ENCODE peak calls at places on chromosomes 16 and 17, in nine cellular contexts. One of them, this sample, is unnamed. For H3K9me3, the result is how much of the 10 kb centered on the place peaks cover.

GRCh38 chr16:69741519-69741918 is 13.2 kb downstream of the NOB1 start:
- DNase-seq in body of pancreas: no peak
- DNase-seq in A549: no peak
- DNase-seq in uterus: no peak
- DNase-seq in esophagus squamous epithelium: no peak
- DNase-seq in suprapubic skin: no peak
- DNase-seq in ovary: no peak
- DNase-seq in breast epithelium: no peak
- DNase-seq in sigmoid colon: no peak
- DNase-seq in this sample: no peak

GRCh38 chr16:58515871-58516767 is 802 bp downstream of the SETD6 start:
- DNase-seq in body of pancreas: peak
- DNase-seq in A549: no peak
- DNase-seq in uterus: no peak
- DNase-seq in esophagus squamous epithelium: no peak
- DNase-seq in suprapubic skin: no peak
- DNase-seq in ovary: peak
- DNase-seq in breast epithelium: peak
- DNase-seq in sigmoid colon: peak
- DNase-seq in this sample: no peak

GRCh38 chr17:50198026-50198669 is 3.3 kb downstream of the COL1A1 start:
- DNase-seq in body of pancreas: peak
- DNase-seq in A549: peak
- DNase-seq in uterus: no peak
- DNase-seq in esophagus squamous epithelium: no peak
- DNase-seq in suprapubic skin: no peak
- DNase-seq in ovary: no peak
- DNase-seq in breast epithelium: peak
- DNase-seq in sigmoid colon: peak
- DNase-seq in this sample: no peak

GRCh38 chr17:13410874-13411273 is 190.9 kb downstream of the HS3ST3A1 start:
- DNase-seq in body of pancreas: peak
- DNase-seq in A549: no peak
- DNase-seq in uterus: peak
- DNase-seq in esophagus squamous epithelium: no peak
- DNase-seq in suprapubic skin: no peak
- DNase-seq in ovary: no peak
- DNase-seq in breast epithelium: no peak
- DNase-seq in sigmoid colon: no peak
- DNase-seq in this sample: no peak

GRCh38 chr17:43615952-43616351 is 45.8 kb downstream of the MEOX1 start:
- DNase-seq in body of pancreas: no peak
- DNase-seq in A549: no peak
- DNase-seq in uterus: no peak
- DNase-seq in esophagus squamous epithelium: no peak
- DNase-seq in suprapubic skin: no peak
- DNase-seq in ovary: no peak
- DNase-seq in breast epithelium: no peak
- DNase-seq in sigmoid colon: no peak
- DNase-seq in this sample: no peak

GRCh38 chr16:88785106-88785924 is at the start of gene PIEZO1:
- DNase-seq in body of pancreas: peak
- DNase-seq in A549: peak
- DNase-seq in uterus: peak
- DNase-seq in esophagus squamous epithelium: no peak
- DNase-seq in suprapubic skin: no peak
- DNase-seq in ovary: peak
- DNase-seq in breast epithelium: peak
- DNase-seq in sigmoid colon: peak
- DNase-seq in this sample: no peak

GRCh38 chr17:2398655-2399571 is 1.9 kb downstream of the MNT start:
- DNase-seq in body of pancreas: peak
- DNase-seq in A549: peak
- DNase-seq in uterus: peak
- DNase-seq in esophagus squamous epithelium: no peak
- DNase-seq in suprapubic skin: peak
- DNase-seq in ovary: peak
- DNase-seq in breast epithelium: no peak
- DNase-seq in sigmoid colon: peak
- DNase-seq in this sample: no peak

GRCh38 chr17:74433421-74434121 is 1.7 kb downstream of the GPRC5C start:
- DNase-seq in body of pancreas: peak
- DNase-seq in A549: no peak
- DNase-seq in uterus: no peak
- DNase-seq in esophagus squamous epithelium: no peak
- DNase-seq in suprapubic skin: no peak
- DNase-seq in ovary: peak
- DNase-seq in breast epithelium: no peak
- DNase-seq in sigmoid colon: no peak
- DNase-seq in this sample: no peak

GRCh38 chr17:3002538-3003301 is 60.7 kb downstream of the OR1D5 start:
- DNase-seq in body of pancreas: peak
- DNase-seq in A549: no peak
- DNase-seq in uterus: no peak
- DNase-seq in esophagus squamous epithelium: no peak
- DNase-seq in suprapubic skin: no peak
- DNase-seq in ovary: no peak
- DNase-seq in breast epithelium: no peak
- DNase-seq in sigmoid colon: peak
- DNase-seq in this sample: no peak

GRCh38 chr16:19389246-19389645 is 28.4 kb upstream of the TMC5 start:
- DNase-seq in body of pancreas: peak
- DNase-seq in A549: peak
- DNase-seq in uterus: no peak
- DNase-seq in esophagus squamous epithelium: no peak
- DNase-seq in suprapubic skin: no peak
- DNase-seq in ovary: no peak
- DNase-seq in breast epithelium: peak
- DNase-seq in sigmoid colon: no peak
- DNase-seq in this sample: no peak

GRCh38 chr16:66486199-66486772 is 59.2 kb downstream of the BEAN1 start:
- DNase-seq in body of pancreas: no peak
- DNase-seq in A549: no peak
- DNase-seq in uterus: peak
- DNase-seq in esophagus squamous epithelium: no peak
- DNase-seq in suprapubic skin: peak
- DNase-seq in ovary: peak
- DNase-seq in breast epithelium: no peak
- DNase-seq in sigmoid colon: peak
- DNase-seq in this sample: no peak
- TF ChIP-seq POLR2A in body of pancreas: no peak
- TF ChIP-seq POLR2A in A549: no peak
- TF ChIP-seq POLR2A in uterus: no peak
- TF ChIP-seq POLR2A in esophagus squamous epithelium: no peak
- TF ChIP-seq POLR2A in suprapubic skin: no peak
- TF ChIP-seq POLR2A in ovary: no peak
- TF ChIP-seq POLR2A in breast epithelium: no peak
- TF ChIP-seq POLR2A in sigmoid colon: no peak
- TF ChIP-seq POLR2A in this sample: no peak

DNA sequence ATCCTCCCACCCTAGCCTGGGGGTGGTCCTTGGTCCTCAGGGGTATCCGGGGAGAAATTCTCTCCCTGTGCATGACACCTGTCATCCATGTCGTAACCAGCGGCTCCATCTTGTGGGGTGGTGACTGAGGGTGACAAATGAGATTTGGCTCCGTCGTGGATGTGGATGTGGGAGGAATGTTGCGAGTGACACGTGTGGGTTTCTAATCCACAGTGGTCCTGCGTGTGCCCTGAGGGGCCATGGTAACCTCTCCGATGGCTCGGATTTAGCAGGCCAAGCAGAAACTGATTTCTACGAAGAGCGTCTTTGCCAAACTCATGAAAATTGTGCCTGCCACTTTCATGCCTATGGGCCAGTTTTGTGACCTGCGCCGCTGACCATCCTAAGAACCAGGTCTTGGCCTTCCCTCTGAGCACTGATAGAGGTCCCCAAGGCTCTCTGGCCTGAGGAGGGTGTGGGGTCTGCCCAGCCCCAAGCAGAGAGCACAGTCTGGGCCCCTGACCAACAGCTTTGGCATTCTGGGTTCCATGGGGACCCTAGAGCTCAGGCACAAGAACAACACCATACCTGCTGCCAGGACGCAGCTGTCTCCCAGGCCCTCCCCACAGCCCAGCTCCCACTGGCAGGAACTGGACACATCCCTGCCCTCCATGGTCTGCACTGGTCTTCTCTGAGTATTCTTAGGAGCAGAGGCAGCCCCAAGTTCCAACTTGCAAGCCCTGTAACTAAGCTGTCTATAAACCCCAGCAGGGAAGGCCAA is 79.0 kb downstream of the AMFR start:
- DNase-seq in body of pancreas: no peak
- DNase-seq in A549: no peak
- DNase-seq in uterus: no peak
- DNase-seq in esophagus squamous epithelium: no peak
- DNase-seq in suprapubic skin: peak
- DNase-seq in ovary: no peak
- DNase-seq in breast epithelium: no peak
- DNase-seq in sigmoid colon: no peak
- DNase-seq in this sample: no peak
- H3K9me3 ChIP-seq in body of pancreas: under half
- H3K9me3 ChIP-seq in A549: under half
- H3K9me3 ChIP-seq in uterus: under half
- H3K9me3 ChIP-seq in esophagus squamous epithelium: under half
- H3K9me3 ChIP-seq in suprapubic skin: under half
- H3K9me3 ChIP-seq in ovary: under half
- H3K9me3 ChIP-seq in breast epithelium: under half
- H3K9me3 ChIP-seq in sigmoid colon: under half
- H3K9me3 ChIP-seq in this sample: under half

DNA sequence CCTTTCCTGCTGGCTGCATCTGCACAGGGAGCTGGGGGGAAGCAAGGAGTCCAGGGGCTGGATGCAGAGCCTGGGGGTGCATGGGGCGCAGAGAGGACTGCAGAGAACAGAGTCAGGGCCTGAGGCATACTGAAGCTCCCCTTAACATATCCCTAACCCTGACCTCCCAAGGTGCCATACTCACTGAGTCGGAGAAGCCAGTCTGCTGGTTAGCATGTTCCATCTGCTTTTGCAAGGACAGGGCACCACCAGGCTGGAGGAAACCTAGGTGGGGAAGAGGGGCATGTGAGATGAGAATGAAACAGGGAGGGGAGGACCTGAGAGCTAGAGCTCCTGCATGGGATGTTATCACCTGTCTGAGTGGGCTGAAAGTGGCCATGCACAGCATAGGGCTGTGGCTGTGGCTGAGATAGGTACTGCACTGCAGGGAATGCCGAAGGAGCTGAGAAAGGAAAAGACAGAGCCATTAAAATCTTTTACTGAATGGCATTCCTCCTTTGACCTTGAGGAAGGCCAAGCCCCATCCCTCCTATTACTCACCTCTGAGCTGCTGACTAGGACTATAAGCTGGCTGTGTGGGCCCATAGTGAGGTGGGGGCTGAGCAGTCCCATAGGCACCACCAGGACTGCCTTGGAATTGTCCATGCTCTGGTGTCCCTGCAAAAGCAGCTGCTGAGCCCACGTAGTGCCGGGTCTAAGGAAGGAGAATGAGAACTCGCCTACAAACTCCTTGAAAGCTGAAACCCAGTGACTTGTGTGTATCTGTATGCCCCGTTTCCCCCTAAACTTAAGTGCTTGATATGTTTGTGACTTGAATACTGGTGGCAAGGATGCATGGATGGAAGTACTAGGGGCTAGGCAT is 1.9 kb downstream of the GPS2 start:
- DNase-seq in body of pancreas: no peak
- DNase-seq in A549: peak
- DNase-seq in uterus: no peak
- DNase-seq in esophagus squamous epithelium: no peak
- DNase-seq in suprapubic skin: no peak
- DNase-seq in ovary: no peak
- DNase-seq in breast epithelium: no peak
- DNase-seq in sigmoid colon: no peak
- DNase-seq in this sample: no peak
- TF ChIP-seq POLR2A in body of pancreas: no peak
- TF ChIP-seq POLR2A in A549: no peak
- TF ChIP-seq POLR2A in uterus: no peak
- TF ChIP-seq POLR2A in esophagus squamous epithelium: no peak
- TF ChIP-seq POLR2A in suprapubic skin: no peak
- TF ChIP-seq POLR2A in ovary: no peak
- TF ChIP-seq POLR2A in breast epithelium: no peak
- TF ChIP-seq POLR2A in sigmoid colon: no peak
- TF ChIP-seq POLR2A in this sample: no peak

GRCh38 chr17:83152745-83153611 is 73.6 kb downstream of the METRNL start:
- DNase-seq in body of pancreas: peak
- DNase-seq in A549: no peak
- DNase-seq in uterus: no peak
- DNase-seq in esophagus squamous epithelium: no peak
- DNase-seq in suprapubic skin: peak
- DNase-seq in ovary: no peak
- DNase-seq in breast epithelium: peak
- DNase-seq in sigmoid colon: peak
- DNase-seq in this sample: peak

GRCh38 chr17:83150369-83151055 is 71.1 kb downstream of the METRNL start:
- DNase-seq in body of pancreas: no peak
- DNase-seq in A549: no peak
- DNase-seq in uterus: no peak
- DNase-seq in esophagus squamous epithelium: no peak
- DNase-seq in suprapubic skin: peak
- DNase-seq in ovary: no peak
- DNase-seq in breast epithelium: peak
- DNase-seq in sigmoid colon: no peak
- DNase-seq in this sample: peak

GRCh38 chr17:83152221-83152744 is 72.9 kb downstream of the METRNL start:
- DNase-seq in body of pancreas: no peak
- DNase-seq in A549: no peak
- DNase-seq in uterus: no peak
- DNase-seq in esophagus squamous epithelium: no peak
- DNase-seq in suprapubic skin: peak
- DNase-seq in ovary: no peak
- DNase-seq in breast epithelium: no peak
- DNase-seq in sigmoid colon: peak
- DNase-seq in this sample: no peak

GRCh38 chr17:83151056-83151441 is 71.6 kb downstream of the METRNL start:
- DNase-seq in body of pancreas: no peak
- DNase-seq in A549: no peak
- DNase-seq in uterus: no peak
- DNase-seq in esophagus squamous epithelium: no peak
- DNase-seq in suprapubic skin: peak
- DNase-seq in ovary: no peak
- DNase-seq in breast epithelium: no peak
- DNase-seq in sigmoid colon: no peak
- DNase-seq in this sample: no peak

DNA sequence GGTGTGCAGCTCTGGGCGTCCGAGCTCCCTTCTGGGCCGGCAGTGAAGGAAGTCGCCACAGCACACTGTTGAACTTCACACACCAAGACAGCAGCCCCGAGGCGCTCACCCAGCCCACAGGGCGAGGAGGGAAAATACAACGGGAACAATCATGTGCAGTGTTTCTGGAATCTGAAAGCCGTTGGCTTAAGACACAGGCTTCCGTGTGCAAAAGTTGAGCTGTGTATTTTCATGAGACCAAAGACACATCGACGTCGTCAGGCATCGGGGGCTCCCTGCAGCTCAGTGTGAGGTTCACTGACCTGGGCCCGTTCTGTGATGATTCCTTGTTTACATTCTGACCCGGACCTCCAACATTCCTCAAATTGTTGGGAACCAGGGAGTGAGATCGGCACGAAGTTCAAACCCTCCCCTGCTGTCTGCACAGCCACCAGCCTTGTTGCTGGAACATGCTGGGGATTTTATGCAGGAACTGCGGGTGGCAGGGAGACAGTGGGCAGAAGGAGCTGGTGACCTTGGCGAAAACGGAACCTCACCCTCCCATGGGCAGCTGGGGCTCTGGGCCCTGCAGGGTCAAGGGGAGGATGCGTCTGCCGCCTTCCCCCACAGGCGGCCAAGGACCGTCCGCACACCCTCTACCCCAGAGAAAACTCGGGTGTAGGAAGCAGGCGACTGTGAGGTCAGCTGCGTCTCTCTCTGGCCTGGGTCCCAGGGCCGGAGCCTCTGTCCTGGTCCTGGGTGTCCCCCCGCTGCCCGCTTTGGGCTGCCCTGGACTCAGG is 72.2 kb downstream of the METRNL start:
- DNase-seq in body of pancreas: no peak
- DNase-seq in A549: no peak
- DNase-seq in uterus: no peak
- DNase-seq in esophagus squamous epithelium: no peak
- DNase-seq in suprapubic skin: peak
- DNase-seq in ovary: peak
- DNase-seq in breast epithelium: peak
- DNase-seq in sigmoid colon: peak
- DNase-seq in this sample: peak
- H3K9me3 ChIP-seq in body of pancreas: under half
- H3K9me3 ChIP-seq in A549: under half
- H3K9me3 ChIP-seq in uterus: under half
- H3K9me3 ChIP-seq in esophagus squamous epithelium: under half
- H3K9me3 ChIP-seq in suprapubic skin: under half
- H3K9me3 ChIP-seq in ovary: under half
- H3K9me3 ChIP-seq in breast epithelium: under half
- H3K9me3 ChIP-seq in sigmoid colon: under half
- H3K9me3 ChIP-seq in this sample: under half